ENCODE peak calls at places on chromosomes 13 and 19, in five cellular contexts. V, M, B, R and S are unnamed samples.

GRCh38 chr13:106630162-106630561 is 62.2 kb upstream of the ARGLU1 start:
- DNase-seq in V (no peak), M (no peak), B (no peak), R (no peak), S (no peak)

GRCh38 chr13:75812751-75813181 is 176.6 kb downstream of the LMO7 start:
- DNase-seq in V (no peak), M (no peak), B (no peak), R (no peak), S (no peak)

GRCh38 chr13:36297600-36298338 is at the start of gene CCDC169:
- DNase-seq in V (peak; percentile 44), M (peak; percentile 51), B (peak; percentile 62), R (peak; percentile 76), S (peak; percentile 88)

GRCh38 chr13:77521595-77522367 is 13.7 kb upstream of the SCEL start:
- DNase-seq in V (no peak), M (no peak), B (no peak), R (no peak), S (no peak)

GRCh38 chr19:28727133-28727834 is 485.7 kb downstream of the UQCRFS1 start:
- DNase-seq in V (peak; percentile 25), M (no peak), B (no peak), R (peak; percentile 93), S (no peak)

GRCh38 chr13:64441740-64442139 is 2788.4 kb downstream of the PCDH9 start:
- DNase-seq in V (no peak), M (no peak), B (no peak), R (no peak), S (no peak)

GRCh38 chr13:30353601-30354000 is 46.2 kb upstream of the KATNAL1 start:
- DNase-seq in V (no peak), M (no peak), B (no peak), R (no peak), S (no peak)

GRCh38 chr19:39237200-39238184 is 7.3 kb downstream of the IFNL3 start:
- DNase-seq in V (peak; percentile 26), M (no peak), B (no peak), R (peak; percentile 78), S (no peak)

GRCh38 chr13:50484472-50485113 is 358.9 kb downstream of the DLEU7 start:
- DNase-seq in V (no peak), M (no peak), B (no peak), R (no peak), S (no peak)

GRCh38 chr13:45683701-45684100 is 18.4 kb upstream of the CBY2 start:
- DNase-seq in V (no peak), M (no peak), B (no peak), R (no peak), S (no peak)

GRCh38 chr19:53192771-53193533 is at the start of gene ZNF665:
- DNase-seq in V (peak; percentile 57), M (peak; percentile 69), B (peak; percentile 87), R (peak; percentile 87), S (peak; percentile 92)

GRCh38 chr13:20566424-20566916 is 487 bp upstream of the IFT88 start:
- DNase-seq in V (no peak), M (no peak), B (peak; percentile 46), R (no peak), S (no peak)

GRCh38 chr13:97977376-97977705 is 23.9 kb downstream of the IPO5 start:
- DNase-seq in V (no peak), M (no peak), B (no peak), R (no peak), S (no peak)

GRCh38 chr19:29860492-29860891 is 48.7 kb downstream of the CCNE1 start:
- DNase-seq in V (no peak), M (no peak), B (no peak), R (peak; percentile 84), S (no peak)

GRCh38 chr19:31520633-31521032 is 171.4 kb upstream of the TSHZ3 start:
- DNase-seq in V (no peak), M (no peak), B (no peak), R (no peak), S (no peak)

GRCh38 chr13:25291691-25292090 is 4.4 kb upstream of the MTMR6 start:
- DNase-seq in V (no peak), M (no peak), B (no peak), R (no peak), S (no peak)

GRCh38 chr13:93413972-93414717 is 187.5 kb downstream of the GPC6 start:
- DNase-seq in V (no peak), M (no peak), B (no peak), R (no peak), S (no peak)

GRCh38 chr19:21677696-21678418 is 89.5 kb downstream of the ZNF100 start:
- DNase-seq in V (no peak), M (no peak), B (no peak), R (no peak), S (no peak)

GRCh38 chr19:1102407-1103106 is 1.2 kb upstream of the GPX4 start:
- DNase-seq in V (no peak), M (no peak), B (peak; percentile 85), R (no peak), S (no peak)

GRCh38 chr13:23966691-23967615 is 69.7 kb upstream of the C1QTNF9B start:
- DNase-seq in V (no peak), M (no peak), B (no peak), R (no peak), S (no peak)
- TF ChIP-seq CTCF in V (no peak), M (no peak), B (no peak), R (no peak), S (no peak)

DNA sequence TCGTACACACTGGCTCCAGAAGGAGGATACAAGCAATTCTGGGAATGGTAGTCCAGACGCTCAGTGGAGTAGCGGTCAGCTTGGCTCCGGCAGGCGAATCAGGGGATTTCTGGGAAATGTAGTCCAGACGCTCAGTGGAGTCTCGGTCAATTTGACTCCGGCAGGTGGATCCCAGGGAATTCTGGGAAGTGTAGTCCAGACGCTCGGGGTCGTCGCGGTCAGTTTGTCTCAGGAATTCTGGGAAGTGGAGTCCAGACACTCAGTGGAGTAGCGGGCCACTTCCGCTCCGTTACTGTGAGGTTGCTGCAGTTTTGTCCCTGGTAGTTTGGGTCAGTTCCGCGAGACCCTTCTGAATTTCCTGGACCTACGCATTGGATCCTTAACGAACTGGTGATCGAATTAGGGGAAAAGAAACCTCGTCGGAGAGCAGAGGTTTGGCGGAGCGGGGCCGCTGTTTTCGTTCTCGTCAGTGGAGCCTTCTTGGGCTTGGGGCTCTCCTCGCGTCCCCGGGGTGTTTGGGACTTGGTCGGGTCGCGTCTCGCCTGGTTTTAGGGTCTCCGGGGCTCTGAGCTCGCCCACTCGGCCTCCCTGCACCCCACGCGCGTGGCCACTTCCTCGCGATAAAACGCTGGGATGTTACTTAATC is at the start of gene ZNF225:
- DNase-seq in V (peak; percentile 70), M (peak; percentile 87), B (peak; percentile 96), R (peak; percentile 91), S (peak; percentile 97)
- TF ChIP-seq CTCF in V (no peak), M (no peak), B (no peak), R (no peak), S (peak; percentile 11)

GRCh38 chr13:95697052-95697680 is 20.2 kb downstream of the DNAJC3 start:
- DNase-seq in V (no peak), M (no peak), B (no peak), R (no peak), S (no peak)

GRCh38 chr13:95698047-95698749 is 21.3 kb downstream of the DNAJC3 start:
- DNase-seq in V (no peak), M (no peak), B (no peak), R (peak; percentile 14), S (no peak)
- TF ChIP-seq CTCF in V (no peak), M (peak; percentile 33), B (no peak), R (no peak), S (no peak)

DNA sequence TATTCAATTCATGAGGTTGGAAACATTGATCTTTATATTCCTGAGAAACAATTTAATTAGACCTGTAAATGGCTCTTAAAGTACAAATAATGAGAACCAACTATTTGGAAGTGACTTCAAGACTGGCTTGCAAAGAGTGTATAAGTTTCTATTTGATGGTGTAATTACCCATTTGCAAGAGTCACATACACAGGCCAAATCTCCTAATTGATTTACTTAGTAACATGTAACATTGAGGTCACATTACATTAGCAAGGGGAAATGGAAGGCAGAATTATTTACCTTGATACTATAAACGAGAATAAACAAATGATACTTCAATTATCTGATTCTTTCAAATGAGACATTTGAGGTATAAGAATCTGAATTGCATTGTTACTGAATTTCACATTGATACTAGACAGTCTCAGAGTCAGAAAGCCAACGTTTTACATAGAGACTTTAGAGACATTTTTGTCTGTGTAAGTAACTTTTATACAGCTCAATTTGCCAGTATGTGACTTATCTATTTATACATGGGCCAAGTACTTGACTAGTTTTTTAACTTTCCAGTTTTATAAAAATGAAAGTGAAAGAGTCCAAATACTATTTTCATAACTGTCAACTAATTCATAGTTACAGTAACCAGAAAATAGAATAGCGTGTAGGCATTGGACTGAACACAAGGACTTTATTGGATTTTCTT is 95.6 kb upstream of the RFC3 start:
- DNase-seq in V (no peak), M (no peak), B (no peak), R (no peak), S (no peak)
- TF ChIP-seq CTCF in V (no peak), M (no peak), B (no peak), R (no peak), S (no peak)